ENCODE peak calls at places on chromosomes 5 and 9, in five cellular contexts. One of them, this sample, is unnamed.

GRCh38 chr5:78925102-78925876 is 59.8 kb downstream of the ARSB start:
- DNase-seq in adrenal gland: no peak
- DNase-seq in prostate gland: no peak
- DNase-seq in A549: no peak
- DNase-seq in HCT116: no peak
- DNase-seq in this sample: no peak

GRCh38 chr5:19676895-19677294 is 311.1 kb downstream of the CDH18 start:
- DNase-seq in adrenal gland: no peak
- DNase-seq in prostate gland: no peak
- DNase-seq in A549: no peak
- DNase-seq in HCT116: no peak
- DNase-seq in this sample: no peak

GRCh38 chr5:20028506-20028905 is 40.5 kb upstream of the CDH18 start:
- DNase-seq in adrenal gland: no peak
- DNase-seq in prostate gland: no peak
- DNase-seq in A549: no peak
- DNase-seq in HCT116: no peak
- DNase-seq in this sample: no peak

GRCh38 chr9:69036319-69036718 is 767 bp downstream of the FXN start:
- DNase-seq in adrenal gland: peak
- DNase-seq in prostate gland: no peak
- DNase-seq in A549: peak
- DNase-seq in HCT116: no peak
- DNase-seq in this sample: no peak

GRCh38 chr9:98922721-98923435 is 20.8 kb upstream of the COL15A1 start:
- DNase-seq in adrenal gland: no peak
- DNase-seq in prostate gland: no peak
- DNase-seq in A549: no peak
- DNase-seq in HCT116: no peak
- DNase-seq in this sample: no peak

GRCh38 chr5:83000922-83001321 is 76.3 kb downstream of the TMEM167A start:
- DNase-seq in adrenal gland: no peak
- DNase-seq in prostate gland: no peak
- DNase-seq in A549: no peak
- DNase-seq in HCT116: no peak
- DNase-seq in this sample: no peak

GRCh38 chr5:139745121-139745799 is 50.3 kb upstream of the PSD2 start:
- DNase-seq in adrenal gland: peak
- DNase-seq in prostate gland: no peak
- DNase-seq in A549: peak
- DNase-seq in HCT116: peak
- DNase-seq in this sample: peak

GRCh38 chr5:76403963-76404693 is 1.0 kb downstream of the IQGAP2 start:
- DNase-seq in adrenal gland: peak
- DNase-seq in prostate gland: peak
- DNase-seq in A549: peak
- DNase-seq in HCT116: no peak
- DNase-seq in this sample: peak

GRCh38 chr5:9361835-9362234 is 184.0 kb downstream of the SEMA5A start:
- DNase-seq in adrenal gland: peak
- DNase-seq in prostate gland: peak
- DNase-seq in A549: peak
- DNase-seq in HCT116: peak
- DNase-seq in this sample: peak

GRCh38 chr5:149094996-149095395 is 32.1 kb upstream of the SH3TC2 start:
- DNase-seq in adrenal gland: no peak
- DNase-seq in prostate gland: no peak
- DNase-seq in A549: no peak
- DNase-seq in HCT116: no peak
- DNase-seq in this sample: no peak

GRCh38 chr9:18720691-18721090 is 246.7 kb downstream of the ADAMTSL1 start:
- DNase-seq in adrenal gland: peak
- DNase-seq in prostate gland: no peak
- DNase-seq in A549: no peak
- DNase-seq in HCT116: no peak
- DNase-seq in this sample: no peak

GRCh38 chr5:166781729-166782128 is 1509.7 kb upstream of the WWC1 start:
- DNase-seq in adrenal gland: no peak
- DNase-seq in prostate gland: no peak
- DNase-seq in A549: no peak
- DNase-seq in HCT116: no peak
- DNase-seq in this sample: no peak

GRCh38 chr5:145925803-145926202 is 10.6 kb upstream of the SH3RF2 start:
- DNase-seq in adrenal gland: no peak
- DNase-seq in prostate gland: peak
- DNase-seq in A549: no peak
- DNase-seq in HCT116: no peak
- DNase-seq in this sample: no peak

GRCh38 chr5:9545301-9545958 is 445 bp downstream of the SEMA5A start:
- DNase-seq in adrenal gland: no peak
- DNase-seq in prostate gland: peak
- DNase-seq in A549: no peak
- DNase-seq in HCT116: no peak
- DNase-seq in this sample: no peak

GRCh38 chr9:133058051-133058450 is 3.7 kb upstream of the CEL start:
- DNase-seq in adrenal gland: no peak
- DNase-seq in prostate gland: no peak
- DNase-seq in A549: no peak
- DNase-seq in HCT116: no peak
- DNase-seq in this sample: no peak

GRCh38 chr5:149049371-149049781 is 13.5 kb downstream of the SH3TC2 start:
- DNase-seq in adrenal gland: no peak
- DNase-seq in prostate gland: no peak
- DNase-seq in A549: no peak
- DNase-seq in HCT116: no peak
- DNase-seq in this sample: no peak

GRCh38 chr5:54229041-54229780 is 81.2 kb downstream of the ARL15 start:
- DNase-seq in adrenal gland: peak
- DNase-seq in prostate gland: peak
- DNase-seq in A549: peak
- DNase-seq in HCT116: peak
- DNase-seq in this sample: peak

GRCh38 chr9:89304479-89305188 is 6.4 kb upstream of the CKS2 start:
- DNase-seq in adrenal gland: no peak
- DNase-seq in prostate gland: no peak
- DNase-seq in A549: no peak
- DNase-seq in HCT116: no peak
- DNase-seq in this sample: no peak

GRCh38 chr5:180669661-180670060 is 20.3 kb upstream of the FLT4 start:
- DNase-seq in adrenal gland: no peak
- DNase-seq in prostate gland: no peak
- DNase-seq in A549: no peak
- DNase-seq in HCT116: no peak
- DNase-seq in this sample: no peak

GRCh38 chr5:5432020-5432707 is 9.7 kb downstream of the ICE1 start:
- DNase-seq in adrenal gland: no peak
- DNase-seq in prostate gland: no peak
- DNase-seq in A549: no peak
- DNase-seq in HCT116: no peak
- DNase-seq in this sample: no peak

GRCh38 chr5:167943353-167943752 is 348.1 kb upstream of the WWC1 start:
- DNase-seq in adrenal gland: no peak
- DNase-seq in prostate gland: no peak
- DNase-seq in A549: no peak
- DNase-seq in HCT116: no peak
- DNase-seq in this sample: no peak

GRCh38 chr5:130529716-130530485 is 625.6 kb downstream of the CHSY3 start:
- DNase-seq in adrenal gland: no peak
- DNase-seq in prostate gland: no peak
- DNase-seq in A549: no peak
- DNase-seq in HCT116: no peak
- DNase-seq in this sample: no peak

GRCh38 chr9:92749934-92750315 is 14.7 kb downstream of the BICD2 start:
- DNase-seq in adrenal gland: no peak
- DNase-seq in prostate gland: no peak
- DNase-seq in A549: no peak
- DNase-seq in HCT116: no peak
- DNase-seq in this sample: no peak

GRCh38 chr9:92748233-92748497 is 16.5 kb downstream of the BICD2 start:
- DNase-seq in adrenal gland: no peak
- DNase-seq in prostate gland: no peak
- DNase-seq in A549: no peak
- DNase-seq in HCT116: no peak
- DNase-seq in this sample: no peak

GRCh38 chr9:92747459-92748232 is 17.0 kb downstream of the BICD2 start:
- DNase-seq in adrenal gland: no peak
- DNase-seq in prostate gland: no peak
- DNase-seq in A549: no peak
- DNase-seq in HCT116: no peak
- DNase-seq in this sample: no peak

GRCh38 chr9:92746567-92747458 is 17.8 kb downstream of the BICD2 start:
- DNase-seq in adrenal gland: no peak
- DNase-seq in prostate gland: no peak
- DNase-seq in A549: no peak
- DNase-seq in HCT116: no peak
- DNase-seq in this sample: no peak

DNA sequence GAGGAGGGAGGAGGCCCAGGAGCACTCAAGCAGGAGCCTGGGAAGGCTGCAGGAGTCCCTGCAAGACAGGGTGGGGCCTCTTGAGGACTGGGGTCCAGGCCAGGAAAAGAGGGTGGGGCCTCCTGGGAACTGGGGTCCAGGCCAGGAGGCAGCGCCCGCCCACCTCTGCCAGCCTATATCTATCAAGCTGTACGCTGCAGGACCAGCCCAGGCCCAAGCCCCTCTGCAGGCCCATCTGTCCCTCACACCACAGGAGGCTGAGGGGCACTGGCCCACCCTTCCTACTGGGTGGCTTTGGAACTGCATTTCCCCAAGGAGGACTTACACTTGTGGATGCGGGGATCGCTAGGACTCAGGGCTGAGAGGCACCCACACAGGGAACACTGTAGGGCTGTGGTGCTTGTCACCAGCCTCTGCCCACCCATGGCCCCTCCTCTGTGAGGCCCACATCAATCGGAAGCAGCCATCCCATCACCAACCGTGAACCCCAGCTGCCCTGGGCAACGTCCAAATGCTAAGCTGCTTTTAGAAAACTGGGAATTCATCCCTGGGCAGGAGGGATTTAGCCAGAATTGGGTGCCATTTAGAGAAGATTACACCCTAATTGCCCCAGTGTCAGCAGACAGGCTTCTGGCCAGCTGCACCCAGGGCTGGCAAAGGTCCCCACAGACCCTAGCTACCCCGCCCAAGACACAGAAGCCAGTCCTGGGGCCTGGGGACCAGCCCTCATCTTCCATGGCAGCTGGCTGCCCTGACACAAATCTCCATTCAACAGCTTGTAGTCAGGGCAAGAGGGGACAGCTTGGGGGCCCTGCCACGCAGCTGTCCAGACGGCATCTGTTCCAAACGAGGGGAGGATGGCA is 15.3 kb downstream of the BICD2 start:
- DNase-seq in adrenal gland: no peak
- DNase-seq in prostate gland: no peak
- DNase-seq in A549: no peak
- DNase-seq in HCT116: no peak
- DNase-seq in this sample: no peak
- H3K27ac ChIP-seq in adrenal gland: no peak
- H3K27ac ChIP-seq in prostate gland: no peak
- H3K27ac ChIP-seq in A549: no peak
- H3K27ac ChIP-seq in HCT116: no peak
- H3K27ac ChIP-seq in this sample: no peak

GRCh38 chr9:93501406-93501805 is 48.0 kb upstream of the FAM120AOS start:
- DNase-seq in adrenal gland: no peak
- DNase-seq in prostate gland: no peak
- DNase-seq in A549: no peak
- DNase-seq in HCT116: no peak
- DNase-seq in this sample: no peak

GRCh38 chr9:93500571-93501298 is 47.4 kb upstream of the FAM120AOS start:
- DNase-seq in adrenal gland: no peak
- DNase-seq in prostate gland: no peak
- DNase-seq in A549: peak
- DNase-seq in HCT116: no peak
- DNase-seq in this sample: no peak

GRCh38 chr9:93505518-93506123 is 52.2 kb upstream of the FAM120AOS start:
- DNase-seq in adrenal gland: no peak
- DNase-seq in prostate gland: no peak
- DNase-seq in A549: no peak
- DNase-seq in HCT116: no peak
- DNase-seq in this sample: no peak

GRCh38 chr9:93507780-93508179 is 54.4 kb upstream of the FAM120AOS start:
- DNase-seq in adrenal gland: no peak
- DNase-seq in prostate gland: no peak
- DNase-seq in A549: no peak
- DNase-seq in HCT116: no peak
- DNase-seq in this sample: no peak

GRCh38 chr9:93503381-93503780 is 50.0 kb upstream of the FAM120AOS start:
- DNase-seq in adrenal gland: no peak
- DNase-seq in prostate gland: no peak
- DNase-seq in A549: no peak
- DNase-seq in HCT116: no peak
- DNase-seq in this sample: no peak
- H3K4me3 ChIP-seq in adrenal gland: no peak
- H3K4me3 ChIP-seq in prostate gland: no peak
- H3K4me3 ChIP-seq in A549: no peak
- H3K4me3 ChIP-seq in HCT116: no peak
- H3K4me3 ChIP-seq in this sample: no peak

GRCh38 chr5:178130576-178131445 is at the start of gene RMND5B:
- DNase-seq in adrenal gland: peak
- DNase-seq in prostate gland: peak
- DNase-seq in A549: peak
- DNase-seq in HCT116: peak
- DNase-seq in this sample: peak
- TF ChIP-seq POLR2A in adrenal gland: peak
- TF ChIP-seq POLR2A in prostate gland: peak
- TF ChIP-seq POLR2A in A549: peak
- TF ChIP-seq POLR2A in HCT116: peak
- TF ChIP-seq POLR2A in this sample: peak

GRCh38 chr5:151008124-151008491 is 12.3 kb upstream of the GPX3 start:
- DNase-seq in adrenal gland: no peak
- DNase-seq in prostate gland: no peak
- DNase-seq in A549: no peak
- DNase-seq in HCT116: no peak
- DNase-seq in this sample: no peak
- H3K27ac ChIP-seq in adrenal gland: no peak
- H3K27ac ChIP-seq in prostate gland: no peak
- H3K27ac ChIP-seq in A549: no peak
- H3K27ac ChIP-seq in HCT116: no peak
- H3K27ac ChIP-seq in this sample: peak

GRCh38 chr5:154644745-154645411 is 110.3 kb upstream of the LARP1 start:
- DNase-seq in adrenal gland: no peak
- DNase-seq in prostate gland: no peak
- DNase-seq in A549: no peak
- DNase-seq in HCT116: no peak
- DNase-seq in this sample: no peak

GRCh38 chr5:154648706-154649105 is 106.5 kb upstream of the LARP1 start:
- DNase-seq in adrenal gland: peak
- DNase-seq in prostate gland: no peak
- DNase-seq in A549: no peak
- DNase-seq in HCT116: no peak
- DNase-seq in this sample: no peak

GRCh38 chr5:154648229-154648628 is 106.9 kb upstream of the LARP1 start:
- DNase-seq in adrenal gland: no peak
- DNase-seq in prostate gland: no peak
- DNase-seq in A549: no peak
- DNase-seq in HCT116: no peak
- DNase-seq in this sample: no peak

GRCh38 chr5:154646841-154647759 is 108.1 kb upstream of the LARP1 start:
- DNase-seq in adrenal gland: no peak
- DNase-seq in prostate gland: no peak
- DNase-seq in A549: no peak
- DNase-seq in HCT116: no peak
- DNase-seq in this sample: peak

GRCh38 chr5:154647760-154648143 is 107.4 kb upstream of the LARP1 start:
- DNase-seq in adrenal gland: no peak
- DNase-seq in prostate gland: no peak
- DNase-seq in A549: no peak
- DNase-seq in HCT116: no peak
- DNase-seq in this sample: no peak
- H3K4me3 ChIP-seq in adrenal gland: no peak
- H3K4me3 ChIP-seq in prostate gland: no peak
- H3K4me3 ChIP-seq in A549: no peak
- H3K4me3 ChIP-seq in HCT116: no peak
- H3K4me3 ChIP-seq in this sample: no peak